ENCODE peak calls at places on chromosomes 3 and 15, in five cellular contexts. One of them, this sample, is unnamed.

GRCh38 chr3:158200973-158201372 is 91.1 kb downstream of the RSRC1 start:
- DNase-seq in HepG2: no peak
- DNase-seq in spleen: no peak
- DNase-seq in ovary: no peak
- DNase-seq in adrenal gland: no peak
- DNase-seq in this sample: no peak

GRCh38 chr3:58464875-58465274 is 27.0 kb upstream of the KCTD6 start:
- DNase-seq in ovary: no peak
- DNase-seq in spleen: no peak
- DNase-seq in HepG2: no peak
- DNase-seq in adrenal gland: no peak
- DNase-seq in this sample: no peak

GRCh38 chr3:23112491-23112890 is 90.6 kb upstream of the UBE2E2 start:
- DNase-seq in spleen: no peak
- DNase-seq in HepG2: no peak
- DNase-seq in ovary: no peak
- DNase-seq in adrenal gland: no peak
- DNase-seq in this sample: no peak

GRCh38 chr15:75827691-75828090 is 15.6 kb upstream of the UBE2Q2 start:
- DNase-seq in HepG2: no peak
- DNase-seq in ovary: no peak
- DNase-seq in adrenal gland: no peak
- DNase-seq in spleen: no peak
- DNase-seq in this sample: no peak

GRCh38 chr3:156577731-156578130 is 22.8 kb upstream of the SSR3 start:
- DNase-seq in adrenal gland: no peak
- DNase-seq in ovary: no peak
- DNase-seq in HepG2: no peak
- DNase-seq in spleen: no peak
- DNase-seq in this sample: no peak

GRCh38 chr3:46208167-46208704 is at the start of gene CCR1:
- DNase-seq in HepG2: peak; percentile 37
- DNase-seq in spleen: peak; percentile 87
- DNase-seq in ovary: no peak
- DNase-seq in adrenal gland: peak; percentile 42
- DNase-seq in this sample: no peak

GRCh38 chr3:126147147-126147931 is 33.0 kb downstream of the ALDH1L1 start:
- DNase-seq in adrenal gland: no peak
- DNase-seq in HepG2: no peak
- DNase-seq in spleen: peak; percentile 72
- DNase-seq in ovary: no peak
- DNase-seq in this sample: no peak

GRCh38 chr3:193971268-193971751 is 164.6 kb upstream of the HES1 start:
- DNase-seq in ovary: no peak
- DNase-seq in spleen: no peak
- DNase-seq in HepG2: no peak
- DNase-seq in adrenal gland: no peak
- DNase-seq in this sample: no peak

GRCh38 chr3:39065197-39065596 is 13.4 kb downstream of the WDR48 start:
- DNase-seq in ovary: no peak
- DNase-seq in HepG2: peak; percentile 29
- DNase-seq in spleen: no peak
- DNase-seq in adrenal gland: no peak
- DNase-seq in this sample: no peak

GRCh38 chr3:47362704-47363103 is 18.1 kb upstream of the PTPN23 start:
- DNase-seq in ovary: no peak
- DNase-seq in spleen: no peak
- DNase-seq in adrenal gland: no peak
- DNase-seq in HepG2: no peak
- DNase-seq in this sample: no peak

GRCh38 chr3:24299801-24300626 is 194.6 kb downstream of the THRB start:
- DNase-seq in ovary: no peak
- DNase-seq in adrenal gland: no peak
- DNase-seq in HepG2: no peak
- DNase-seq in spleen: no peak
- DNase-seq in this sample: no peak

GRCh38 chr3:23874359-23875120 is 42.2 kb downstream of the NKIRAS1 start:
- DNase-seq in adrenal gland: no peak
- DNase-seq in ovary: no peak
- DNase-seq in HepG2: no peak
- DNase-seq in spleen: no peak
- DNase-seq in this sample: no peak

GRCh38 chr3:13277860-13278531 is 142.1 kb downstream of the NUP210 start:
- DNase-seq in ovary: no peak
- DNase-seq in spleen: peak; percentile 53
- DNase-seq in HepG2: no peak
- DNase-seq in adrenal gland: no peak
- DNase-seq in this sample: peak; percentile 62

GRCh38 chr15:63157891-63158431 is 684 bp upstream of the RPS27L start:
- DNase-seq in spleen: no peak
- DNase-seq in ovary: peak; percentile 52
- DNase-seq in HepG2: peak; percentile 70
- DNase-seq in adrenal gland: peak; percentile 76
- DNase-seq in this sample: peak; percentile 30

GRCh38 chr3:53817211-53817610 is 29.0 kb downstream of the CHDH start:
- DNase-seq in spleen: no peak
- DNase-seq in ovary: no peak
- DNase-seq in HepG2: no peak
- DNase-seq in adrenal gland: no peak
- DNase-seq in this sample: no peak

GRCh38 chr3:174397848-174398247 is 461.3 kb upstream of the NAALADL2 start:
- DNase-seq in ovary: no peak
- DNase-seq in spleen: no peak
- DNase-seq in HepG2: peak; percentile 1
- DNase-seq in adrenal gland: no peak
- DNase-seq in this sample: no peak

GRCh38 chr3:188106898-188107684 is 46.9 kb upstream of the LPP start:
- DNase-seq in spleen: no peak
- DNase-seq in ovary: no peak
- DNase-seq in adrenal gland: no peak
- DNase-seq in HepG2: no peak
- DNase-seq in this sample: no peak

GRCh38 chr15:71651750-71652186 is 158.6 kb upstream of the NR2E3 start:
- DNase-seq in adrenal gland: peak; percentile 33
- DNase-seq in ovary: no peak
- DNase-seq in spleen: no peak
- DNase-seq in HepG2: peak; percentile 57
- DNase-seq in this sample: peak; percentile 16

GRCh38 chr3:41464401-41464800 is 265.1 kb downstream of the CTNNB1 start:
- DNase-seq in adrenal gland: no peak
- DNase-seq in HepG2: no peak
- DNase-seq in spleen: no peak
- DNase-seq in ovary: no peak
- DNase-seq in this sample: no peak

GRCh38 chr3:130905551-130905950 is 11.7 kb downstream of the ATP2C1 start:
- DNase-seq in adrenal gland: no peak
- DNase-seq in ovary: no peak
- DNase-seq in spleen: no peak
- DNase-seq in HepG2: no peak
- DNase-seq in this sample: no peak

GRCh38 chr3:113274425-113274824 is 63.1 kb downstream of the BOC start:
- DNase-seq in adrenal gland: no peak
- DNase-seq in ovary: no peak
- DNase-seq in HepG2: no peak
- DNase-seq in spleen: no peak
- DNase-seq in this sample: no peak

GRCh38 chr15:60518511-60518910 is 39.6 kb upstream of the ICE2 start:
- DNase-seq in ovary: no peak
- DNase-seq in spleen: no peak
- DNase-seq in HepG2: no peak
- DNase-seq in adrenal gland: no peak
- DNase-seq in this sample: no peak

GRCh38 chr3:22980346-22980745 is 222.8 kb upstream of the UBE2E2 start:
- DNase-seq in HepG2: no peak
- DNase-seq in ovary: no peak
- DNase-seq in adrenal gland: no peak
- DNase-seq in spleen: no peak
- DNase-seq in this sample: no peak

GRCh38 chr3:174325834-174326705 is 533.1 kb upstream of the NAALADL2 start:
- DNase-seq in spleen: no peak
- DNase-seq in ovary: no peak
- DNase-seq in adrenal gland: no peak
- DNase-seq in HepG2: no peak
- DNase-seq in this sample: no peak

GRCh38 chr3:18300916-18301315 is 124.2 kb downstream of the SATB1 start:
- DNase-seq in adrenal gland: no peak
- DNase-seq in HepG2: no peak
- DNase-seq in spleen: no peak
- DNase-seq in ovary: no peak
- DNase-seq in this sample: no peak

GRCh38 chr3:114939920-114940319 is 207.2 kb downstream of the ZBTB20 start:
- DNase-seq in HepG2: no peak
- DNase-seq in spleen: no peak
- DNase-seq in ovary: no peak
- DNase-seq in adrenal gland: no peak
- DNase-seq in this sample: no peak

GRCh38 chr15:75727031-75727531 is 14.4 kb upstream of the CSPG4 start:
- DNase-seq in adrenal gland: no peak
- DNase-seq in HepG2: no peak
- DNase-seq in ovary: no peak
- DNase-seq in spleen: peak; percentile 64
- DNase-seq in this sample: no peak

GRCh38 chr3:64489361-64490044 is 198.3 kb downstream of the ADAMTS9 start:
- DNase-seq in HepG2: no peak
- DNase-seq in spleen: no peak
- DNase-seq in ovary: peak; percentile 69
- DNase-seq in adrenal gland: no peak
- DNase-seq in this sample: no peak

DNA sequence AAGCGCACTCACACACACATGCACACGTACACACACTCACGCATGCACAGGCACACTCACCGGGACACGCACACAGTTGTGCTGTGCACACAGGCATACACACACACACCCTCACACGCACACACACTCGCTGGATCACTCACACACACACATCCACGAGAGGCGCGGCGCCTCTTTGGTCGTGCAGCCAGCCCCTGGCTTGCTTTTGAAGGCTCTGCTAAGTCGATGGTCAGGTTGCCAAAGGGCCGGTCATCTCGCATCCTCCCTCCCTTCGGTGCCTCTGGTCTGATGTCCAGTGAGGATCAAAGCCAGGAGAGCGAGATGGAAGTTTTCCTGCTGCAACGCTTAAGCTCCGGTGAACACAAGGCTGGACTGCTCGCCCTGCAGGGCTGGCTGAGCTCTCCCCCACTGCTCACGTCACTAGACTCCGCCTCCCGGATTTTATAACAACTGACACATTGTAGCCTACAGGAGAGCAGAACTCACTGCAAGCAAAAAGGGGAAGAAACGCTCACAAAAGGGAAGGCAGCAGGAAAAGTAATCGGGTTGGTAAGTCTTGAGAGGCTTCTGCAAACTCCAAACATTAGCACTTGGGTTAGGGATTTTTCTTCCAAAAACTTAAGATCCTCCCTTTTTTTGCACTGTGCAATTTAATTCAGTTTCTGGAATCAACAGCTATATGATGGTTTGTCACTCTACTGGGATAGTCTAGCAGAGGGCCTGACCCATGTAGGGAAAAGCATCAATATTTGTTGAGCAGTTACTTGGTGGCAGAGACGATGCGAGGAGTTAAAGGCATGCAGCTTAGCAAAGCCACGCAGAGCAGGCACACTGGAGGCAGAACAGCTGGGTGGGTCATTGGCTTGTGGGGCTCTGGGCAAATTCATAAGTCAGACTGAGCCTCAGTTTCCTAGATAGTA is at the start of gene SRGAP3:
- DNase-seq in HepG2: peak; percentile 91
- DNase-seq in spleen: peak; percentile 90
- DNase-seq in ovary: peak; percentile 86
- DNase-seq in adrenal gland: peak; percentile 94
- DNase-seq in this sample: peak; percentile 89
- TF ChIP-seq POLR2A in HepG2: no peak
- TF ChIP-seq POLR2A in spleen: no peak
- TF ChIP-seq POLR2A in ovary: no peak
- TF ChIP-seq POLR2A in adrenal gland: peak; percentile 93
- TF ChIP-seq POLR2A in this sample: peak; percentile 28

GRCh38 chr3:14318638-14319037 is 83.8 kb upstream of the SLC6A6 start:
- DNase-seq in spleen: no peak
- DNase-seq in adrenal gland: no peak
- DNase-seq in ovary: no peak
- DNase-seq in HepG2: no peak
- DNase-seq in this sample: no peak
- TF ChIP-seq POLR2A in spleen: no peak
- TF ChIP-seq POLR2A in adrenal gland: no peak
- TF ChIP-seq POLR2A in ovary: no peak
- TF ChIP-seq POLR2A in HepG2: no peak
- TF ChIP-seq POLR2A in this sample: no peak

GRCh38 chr15:67120009-67120838 is 54.8 kb downstream of the SMAD3 start:
- DNase-seq in ovary: no peak
- DNase-seq in spleen: no peak
- DNase-seq in HepG2: no peak
- DNase-seq in adrenal gland: no peak
- DNase-seq in this sample: no peak

GRCh38 chr15:67118808-67119207 is 53.4 kb downstream of the SMAD3 start:
- DNase-seq in spleen: peak; percentile 14
- DNase-seq in HepG2: no peak
- DNase-seq in adrenal gland: no peak
- DNase-seq in ovary: no peak
- DNase-seq in this sample: no peak

GRCh38 chr15:67121725-67122600 is 56.6 kb downstream of the SMAD3 start:
- DNase-seq in spleen: peak; percentile 20
- DNase-seq in HepG2: no peak
- DNase-seq in adrenal gland: no peak
- DNase-seq in ovary: no peak
- DNase-seq in this sample: no peak

GRCh38 chr15:67119238-67119846 is 53.9 kb downstream of the SMAD3 start:
- DNase-seq in HepG2: no peak
- DNase-seq in ovary: no peak
- DNase-seq in spleen: peak; percentile 56
- DNase-seq in adrenal gland: no peak
- DNase-seq in this sample: no peak

DNA sequence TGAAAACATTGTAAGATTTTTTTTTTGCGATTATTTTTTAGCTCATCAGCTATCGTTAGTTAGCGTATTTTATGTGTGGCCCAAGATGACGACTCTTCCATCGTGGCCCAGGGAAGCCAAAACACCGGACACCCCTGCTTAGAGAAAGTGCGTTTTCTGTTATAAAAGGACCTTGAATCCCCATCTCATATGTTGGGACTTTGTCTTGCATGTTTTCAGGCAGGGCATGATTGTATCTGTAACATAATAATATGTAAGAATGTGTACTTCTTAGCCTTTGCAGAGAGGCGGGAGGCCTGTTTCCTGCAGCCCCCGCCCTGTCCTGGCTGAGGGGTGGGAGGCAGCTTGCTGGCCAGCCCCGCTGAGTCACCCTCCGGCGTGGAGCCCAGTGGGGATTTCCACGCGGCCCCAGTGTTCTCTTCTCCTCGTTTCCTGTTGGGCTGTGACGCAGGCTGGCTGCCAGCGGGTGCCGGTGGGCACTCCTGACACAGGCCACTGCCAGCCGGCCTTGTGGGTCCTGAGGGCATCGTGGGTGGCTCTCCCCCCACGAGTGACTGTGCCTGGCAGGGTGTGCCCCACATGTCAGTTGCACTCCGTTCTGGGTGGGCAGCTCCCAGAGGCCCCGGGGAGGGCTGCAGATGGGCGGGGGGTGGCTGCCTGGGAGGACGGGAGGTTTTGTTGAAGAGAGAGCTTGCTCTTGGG is 55.6 kb downstream of the SMAD3 start:
- DNase-seq in HepG2: no peak
- DNase-seq in ovary: peak; percentile 91
- DNase-seq in spleen: peak; percentile 96
- DNase-seq in adrenal gland: peak; percentile 84
- DNase-seq in this sample: no peak
- TF ChIP-seq POLR2A in HepG2: no peak
- TF ChIP-seq POLR2A in ovary: peak; percentile 59
- TF ChIP-seq POLR2A in spleen: no peak
- TF ChIP-seq POLR2A in adrenal gland: peak; percentile 29
- TF ChIP-seq POLR2A in this sample: no peak

GRCh38 chr3:121545564-121546455 is at the start of gene POLQ:
- DNase-seq in spleen: peak; percentile 97
- DNase-seq in ovary: peak; percentile 82
- DNase-seq in adrenal gland: peak; percentile 92
- DNase-seq in HepG2: peak; percentile 87
- DNase-seq in this sample: peak; percentile 68
- TF ChIP-seq POLR2A in spleen: no peak
- TF ChIP-seq POLR2A in ovary: no peak
- TF ChIP-seq POLR2A in adrenal gland: peak; percentile 59
- TF ChIP-seq POLR2A in HepG2: peak; percentile 49
- TF ChIP-seq POLR2A in this sample: peak; percentile 56